ENCODE peak calls at places on chromosomes 3 and 15, in eight cellular contexts. W, X, O, T, N, S, F and U are unnamed samples.

GRCh38 chr3:132554437-132554836 is 42.6 kb upstream of the ACKR4 start:
- DNase-seq in W (no peak), X (no peak), O (no peak), T (peak; percentile 64), N (no peak), S (no peak), F (no peak), U (no peak)

GRCh38 chr15:63522143-63522531 is 17.7 kb downstream of the USP3 start:
- DNase-seq in W (no peak), X (no peak), O (no peak), T (no peak), N (no peak), S (no peak), F (no peak), U (no peak)

GRCh38 chr3:117893638-117894037 is 1141.0 kb downstream of the IGSF11 start:
- DNase-seq in W (no peak), X (no peak), O (no peak), T (peak; percentile 28), N (no peak), S (no peak), F (peak; percentile 1), U (no peak)

GRCh38 chr3:171810278-171811058 is at the start of gene PLD1:
- DNase-seq in W (peak; percentile 94), X (peak; percentile 63), O (peak; percentile 88), T (peak; percentile 80), N (peak; percentile 71), S (peak; percentile 67), F (no peak), U (peak; percentile 86)

GRCh38 chr3:127254730-127255129 is 33.1 kb downstream of the PRR20G start:
- DNase-seq in W (no peak), X (peak; percentile 15), O (peak; percentile 60), T (peak; percentile 38), N (peak; percentile 2), S (no peak), F (peak; percentile 1), U (peak; percentile 29)

GRCh38 chr3:45043715-45044299 is 17.7 kb downstream of the CLEC3B start:
- DNase-seq in W (peak; percentile 50), X (no peak), O (no peak), T (peak; percentile 78), N (no peak), S (peak; percentile 25), F (no peak), U (no peak)

GRCh38 chr3:48680811-48681540 is 4.7 kb downstream of the NCKIPSD start:
- DNase-seq in W (no peak), X (no peak), O (no peak), T (no peak), N (no peak), S (no peak), F (no peak), U (no peak)

GRCh38 chr3:14152233-14152962 is 26.0 kb downstream of the XPC start:
- DNase-seq in W (no peak), X (no peak), O (no peak), T (peak; percentile 29), N (peak; percentile 44), S (peak; percentile 15), F (peak; percentile 31), U (peak; percentile 10)

GRCh38 chr3:32454731-32455608 is 47.7 kb downstream of the CMTM6 start:
- DNase-seq in W (no peak), X (no peak), O (no peak), T (no peak), N (no peak), S (no peak), F (no peak), U (no peak)

GRCh38 chr3:23479026-23479425 is 275.9 kb downstream of the UBE2E2 start:
- DNase-seq in W (no peak), X (no peak), O (no peak), T (peak; percentile 22), N (no peak), S (no peak), F (no peak), U (no peak)

GRCh38 chr3:151283907-151284461 is 5.6 kb upstream of the P2RY14 start:
- DNase-seq in W (peak; percentile 23), X (no peak), O (no peak), T (peak; percentile 58), N (no peak), S (no peak), F (no peak), U (no peak)

GRCh38 chr15:90592144-90592887 is 62.6 kb downstream of the CRTC3 start:
- DNase-seq in W (no peak), X (no peak), O (no peak), T (peak; percentile 63), N (no peak), S (no peak), F (no peak), U (no peak)

GRCh38 chr3:57864853-57865252 is 108.7 kb downstream of the SLMAP start:
- DNase-seq in W (peak; percentile 30), X (no peak), O (no peak), T (peak; percentile 41), N (peak; percentile 36), S (no peak), F (peak; percentile 8), U (no peak)

GRCh38 chr3:150469031-150469930 is 61.2 kb downstream of the TSC22D2 start:
- DNase-seq in W (peak; percentile 88), X (peak; percentile 68), O (no peak), T (peak; percentile 98), N (no peak), S (no peak), F (no peak), U (no peak)

GRCh38 chr15:76058714-76059319 is 968 bp upstream of the TMEM266 start:
- DNase-seq in W (peak; percentile 43), X (no peak), O (peak; percentile 50), T (peak; percentile 19), N (peak; percentile 53), S (peak; percentile 52), F (no peak), U (peak; percentile 33)

DNA sequence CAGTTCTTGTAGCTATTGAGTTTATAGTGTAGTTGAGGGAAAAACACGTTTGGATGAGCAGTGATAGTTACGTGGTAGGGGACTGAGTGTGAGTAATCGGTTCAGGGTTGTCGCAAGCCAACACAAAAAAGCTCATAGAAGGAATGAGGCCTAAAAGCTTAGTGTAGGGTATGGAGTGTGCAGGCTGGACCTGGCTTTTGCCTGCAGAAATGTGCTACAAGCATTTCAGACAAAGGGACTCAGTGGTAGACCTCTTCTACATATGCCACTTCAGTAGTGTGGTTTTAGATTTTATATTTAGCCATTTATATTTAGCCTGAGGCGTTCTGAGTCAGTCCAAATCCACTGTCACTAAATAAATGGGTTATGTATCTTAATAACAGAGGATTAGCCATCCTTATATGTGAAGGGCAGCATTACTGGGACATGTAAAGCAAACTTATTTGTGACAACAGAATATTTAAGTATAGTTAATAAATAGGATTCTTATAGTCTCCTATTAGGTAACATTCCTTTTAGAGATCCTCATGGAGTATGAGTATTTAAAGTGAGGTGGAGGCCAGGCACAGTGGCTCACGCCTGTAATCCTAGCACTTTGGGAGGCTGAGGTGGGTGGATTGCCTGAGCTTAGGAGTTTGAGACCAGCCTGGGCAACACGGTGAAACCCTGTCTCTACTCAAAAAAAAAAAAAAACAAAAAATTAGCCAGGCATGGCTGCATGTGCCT is 21.8 kb downstream of the ATP2C1 start:
- DNase-seq in W (no peak), X (no peak), O (no peak), T (peak; percentile 64), N (no peak), S (no peak), F (no peak), U (no peak)
- H3K27ac ChIP-seq in W (no peak overlapping the region), X (no peak overlapping the region), O (no peak overlapping the region), T (peak overlapping the region; percentile 78), N (no peak overlapping the region), S (no peak overlapping the region), F (peak overlapping the region; percentile 84), U (no peak overlapping the region)

DNA sequence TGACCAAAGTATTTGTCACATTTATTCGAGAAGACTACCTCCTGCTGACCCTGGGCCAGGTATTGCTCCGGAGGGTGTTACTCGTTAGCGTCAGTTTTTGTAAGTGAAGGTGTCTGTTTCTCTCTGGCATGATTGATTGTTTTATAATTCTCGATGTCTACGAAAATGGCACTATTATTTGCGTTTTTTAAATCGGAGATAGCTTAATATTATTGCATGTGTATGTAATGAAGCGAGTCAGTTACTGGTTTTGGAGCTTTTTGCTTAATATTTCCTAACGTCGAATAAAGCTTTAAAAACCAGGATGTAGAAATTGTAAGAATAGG is 439 bp downstream of the DZIP3 start:
- DNase-seq in W (no peak), X (no peak), O (no peak), T (no peak), N (no peak), S (no peak), F (no peak), U (no peak)
- TF ChIP-seq CTCF in W (no peak), X (no peak), O (no peak), T (peak; percentile 42), N (no peak), S (no peak), F (peak; percentile 46), U (peak; percentile 20)

DNA sequence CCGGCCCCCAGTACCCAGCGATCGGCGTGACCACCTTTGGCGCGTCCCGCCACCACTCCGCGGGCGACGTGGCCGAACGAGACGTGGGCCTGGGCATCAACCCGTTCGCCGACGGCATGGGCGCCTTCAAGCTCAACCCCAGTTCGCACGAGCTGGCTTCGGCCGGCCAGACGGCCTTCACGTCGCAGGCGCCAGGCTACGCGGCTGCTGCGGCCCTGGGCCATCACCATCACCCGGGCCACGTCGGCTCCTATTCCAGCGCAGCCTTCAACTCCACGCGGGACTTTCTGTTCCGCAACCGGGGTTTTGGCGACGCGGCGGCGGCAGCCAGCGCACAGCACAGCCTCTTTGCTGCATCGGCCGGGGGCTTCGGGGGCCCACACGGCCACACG is 957 bp downstream of the ZIC1 start:
- DNase-seq in W (no peak), X (no peak), O (no peak), T (no peak), N (peak; percentile 47), S (peak; percentile 47), F (no peak), U (no peak)
- TF ChIP-seq EZH2phosphoT487 in W (no peak), X (no peak), O (no peak), T (no peak), N (peak; percentile 94), S (peak; percentile 97), F (no peak), U (no peak)

GRCh38 chr3:39144095-39144747 is 9.2 kb downstream of the CSRNP1 start:
- DNase-seq in W (peak; percentile 14), X (no peak), O (peak; percentile 67), T (peak; percentile 39), N (no peak), S (no peak), F (no peak), U (no peak)

GRCh38 chr3:39140341-39140971 is 12.9 kb downstream of the CSRNP1 start:
- DNase-seq in W (no peak), X (no peak), O (no peak), T (peak; percentile 28), N (no peak), S (no peak), F (no peak), U (no peak)

GRCh38 chr3:39143051-39143885 is 10.1 kb downstream of the CSRNP1 start:
- DNase-seq in W (no peak), X (no peak), O (no peak), T (no peak), N (no peak), S (no peak), F (no peak), U (no peak)

GRCh38 chr3:39141211-39141995 is 12.0 kb downstream of the CSRNP1 start:
- DNase-seq in W (peak; percentile 76), X (no peak), O (peak; percentile 50), T (peak; percentile 93), N (no peak), S (no peak), F (no peak), U (no peak)

DNA sequence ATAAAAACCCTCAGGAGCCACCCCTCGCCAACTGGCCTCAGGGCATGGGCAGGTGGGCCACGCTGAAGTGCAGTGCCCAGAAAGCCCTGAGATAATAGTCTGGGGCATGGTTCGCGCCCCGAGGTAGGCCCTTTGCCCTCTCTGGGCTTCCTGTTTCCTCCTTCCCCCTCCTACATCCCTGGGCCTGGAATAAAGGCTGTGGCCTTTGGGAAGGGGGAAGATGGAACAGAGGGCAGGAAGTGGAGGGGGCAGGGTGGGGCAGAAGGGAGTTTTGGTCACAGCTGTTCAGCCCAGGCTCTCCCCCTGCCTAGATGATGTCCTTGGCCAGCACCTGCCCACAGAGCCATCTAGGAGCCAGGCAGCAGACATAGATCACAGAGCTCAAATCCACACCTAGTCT is 11.3 kb downstream of the CSRNP1 start:
- DNase-seq in W (no peak), X (no peak), O (no peak), T (no peak), N (no peak), S (no peak), F (no peak), U (no peak)
- H3K27ac ChIP-seq in W (peak overlapping the region; percentile 57), X (peak overlapping the region; percentile 58), O (no peak overlapping the region), T (peak overlapping the region; percentile 61), N (no peak overlapping the region), S (no peak overlapping the region), F (no peak overlapping the region), U (no peak overlapping the region)